ENCODE peak calls at places on chromosomes 11 and 22, in seven cellular contexts. B is SJSA1; J is uterus; A is adrenal gland; S is psoas muscle; Q is right cardiac atrium; R is effector memory CD4-positive, alpha-beta T cell. O is an unnamed sample. For H3K4me1, the result is how much of the 10 kb centered on the place peaks cover.

GRCh38 chr11:15707971-15708370 is 593.2 kb downstream of the INSC start:
- DNase-seq in J (peak), A (no peak), B (peak), S (no peak), Q (peak), R (no peak), O (peak)

GRCh38 chr22:49151256-49152131 is 676.2 kb downstream of the BRD1 start:
- DNase-seq in Q (no peak), J (no peak), R (no peak), B (no peak), A (no peak), S (no peak), O (no peak)

GRCh38 chr11:10803676-10804075 is 5.0 kb downstream of the EIF4G2 start:
- DNase-seq in R (no peak), A (no peak), B (no peak), J (no peak), Q (no peak), S (no peak), O (no peak)

GRCh38 chr22:34111210-34111824 is 191.0 kb upstream of the LARGE1 start:
- DNase-seq in J (peak), S (no peak), Q (peak), A (peak), B (peak), R (no peak), O (peak)

GRCh38 chr11:75097173-75097557 is 489 bp upstream of the OR2AT4 start:
- DNase-seq in A (no peak), B (no peak), R (no peak), Q (no peak), J (no peak), S (no peak), O (no peak)

GRCh38 chr22:45742866-45743450 is 71.3 kb downstream of the ATXN10 start:
- DNase-seq in R (no peak), A (peak), B (no peak), Q (no peak), S (peak), J (no peak), O (no peak)

GRCh38 chr11:91163619-91164451 is 941.0 kb upstream of the CHORDC1 start:
- DNase-seq in B (no peak), R (no peak), A (peak), J (no peak), Q (no peak), S (no peak), O (no peak)

GRCh38 chr22:46690146-46690545 is 47.9 kb downstream of the CERK start:
- DNase-seq in J (no peak), B (no peak), S (peak), A (no peak), R (no peak), Q (peak), O (no peak)

GRCh38 chr11:26297179-26297970 is 34.6 kb upstream of the ANO3 start:
- DNase-seq in S (no peak), J (no peak), B (peak), R (no peak), Q (no peak), A (peak), O (no peak)

GRCh38 chr22:40534379-40535188 is 101.9 kb downstream of the MRTFA start:
- DNase-seq in S (no peak), R (no peak), J (no peak), B (peak), A (no peak), Q (no peak), O (no peak)
- H3K27ac ChIP-seq in S (peak), R (peak), J (peak), B (peak), A (no peak), Q (no peak), O (peak)

GRCh38 chr11:63840356-63841060 is 1.6 kb downstream of the MARK2 start:
- DNase-seq in S (no peak), B (no peak), A (no peak), J (no peak), R (no peak), Q (no peak), O (no peak)
- H3K4me1 ChIP-seq in S (under half), B (under half), A (half or more), J (under half), R (under half), Q (under half), O (half or more)

GRCh38 chr22:20952544-20953341 is 14.3 kb upstream of the AIFM3 start:
- DNase-seq in J (no peak), Q (no peak), A (no peak), B (no peak), R (no peak), S (no peak), O (no peak)
- H3K27ac ChIP-seq in J (no peak), Q (no peak), A (no peak), B (no peak), R (no peak), S (no peak), O (no peak)

DNA sequence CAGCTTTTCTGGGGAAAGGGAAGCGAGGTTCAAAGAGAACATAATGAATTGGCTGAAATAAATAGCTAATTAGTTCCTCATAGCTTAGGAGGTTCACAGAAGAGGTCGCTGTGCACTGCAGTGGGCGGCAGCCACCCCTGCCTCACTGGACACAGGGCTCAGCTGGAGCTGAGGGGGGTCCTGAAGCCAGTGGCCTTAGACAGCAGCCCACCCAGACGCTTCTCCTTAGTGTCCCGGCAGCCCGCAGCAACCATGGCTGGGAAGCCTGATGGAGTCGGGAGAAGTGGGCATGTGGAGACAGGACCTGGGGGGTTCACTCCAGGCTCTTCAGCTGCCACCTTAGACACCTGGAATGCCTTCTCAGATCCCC is 75.4 kb downstream of the TRIM29 start:
- DNase-seq in B (no peak), S (no peak), A (no peak), R (no peak), Q (no peak), J (no peak), O (no peak)
- H3K4me1 ChIP-seq in B (under half), S (under half), A (under half), R (under half), Q (under half), J (under half), O (under half)

GRCh38 chr22:23031795-23032194 is 38.5 kb upstream of the GNAZ start:
- DNase-seq in J (no peak), Q (no peak), S (no peak), A (no peak), R (no peak), B (no peak), O (no peak)
- H3K27ac ChIP-seq in J (no peak), Q (no peak), S (no peak), A (no peak), R (no peak), B (no peak), O (no peak)

GRCh38 chr11:111530091-111530490 is 10.4 kb upstream of the LAYN start:
- DNase-seq in J (no peak), S (no peak), Q (no peak), R (no peak), B (peak), A (no peak), O (no peak)
- H3K4me1 ChIP-seq in J (under half), S (under half), Q (under half), R (under half), B (half or more), A (under half), O (under half)

GRCh38 chr11:123100378-123101085 is 38.6 kb upstream of the HSPA8 start:
- DNase-seq in R (no peak), A (peak), Q (peak), J (peak), S (peak), B (no peak), O (no peak)

GRCh38 chr11:123107945-123108344 is 46.0 kb upstream of the HSPA8 start:
- DNase-seq in J (no peak), S (no peak), B (no peak), Q (no peak), A (no peak), R (no peak), O (no peak)

GRCh38 chr11:123103326-123103980 is 41.5 kb upstream of the HSPA8 start:
- DNase-seq in Q (peak), R (no peak), S (peak), B (peak), J (peak), A (peak), O (peak)
- H3K27ac ChIP-seq in Q (no peak), R (no peak), S (no peak), B (no peak), J (peak), A (no peak), O (peak)

O was measured in tibial artery.